ENCODE peak calls at places on chromosomes 2 and 18, in nine cellular contexts. W is heart left ventricle, U is activated T-cell treated with anti-CD3 and anti-CD28 coated beads for 1 hour, C is ELR, N is NCI-H1092 treated with DMSO at 0.1 percent for 48 hours, Z is ureter, P is mesenchymal stem cell, M is 8988T, B is A549. A is an unnamed sample.

GRCh38 chr2:85151026-85151425 is 17.8 kb downstream of the TCF7L1 start:
- DNase-seq in W (no peak), U (no peak), C (no peak), N (no peak), Z (no peak), P (no peak), M (no peak), B (no peak), A (no peak)

GRCh38 chr2:182240862-182241371 is 185.9 kb downstream of the PDE1A start:
- DNase-seq in W (no peak), U (no peak), C (peak; percentile 61), N (peak; percentile 49), Z (no peak), P (peak; percentile 42), M (no peak), B (peak; percentile 5), A (peak; percentile 2)

GRCh38 chr2:74525717-74526648 is at the start of gene DQX1:
- DNase-seq in W (no peak), U (no peak), C (peak; percentile 64), N (no peak), Z (no peak), P (no peak), M (peak; percentile 75), B (no peak), A (peak; percentile 86)

GRCh38 chr2:110114007-110114591 is 1.5 kb downstream of the MALL start:
- DNase-seq in W (peak; percentile 53), U (no peak), C (peak; percentile 25), N (no peak), Z (no peak), P (no peak), M (peak; percentile 56), B (peak; percentile 68), A (no peak)

GRCh38 chr18:55925772-55926171 is 337.8 kb upstream of the TCF4 start:
- DNase-seq in W (no peak), U (no peak), C (no peak), N (no peak), Z (no peak), P (no peak), M (no peak), B (no peak), A (no peak)

GRCh38 chr18:54871231-54871630 is 43.0 kb downstream of the RAB27B start:
- DNase-seq in W (no peak), U (no peak), C (no peak), N (no peak), Z (no peak), P (no peak), M (no peak), B (no peak), A (no peak)

GRCh38 chr18:75546964-75547363 is 119.5 kb upstream of the SMIM21 start:
- DNase-seq in W (no peak), U (no peak), C (no peak), N (no peak), Z (no peak), P (no peak), M (no peak), B (no peak), A (no peak)

GRCh38 chr2:135600915-135601314 is 69.6 kb downstream of the R3HDM1 start:
- DNase-seq in W (no peak), U (no peak), C (peak; percentile 20), N (no peak), Z (no peak), P (peak; percentile 11), M (no peak), B (no peak), A (no peak)

GRCh38 chr2:229132236-229132635 is 138.9 kb downstream of the PID1 start:
- DNase-seq in W (no peak), U (no peak), C (no peak), N (no peak), Z (no peak), P (no peak), M (no peak), B (no peak), A (no peak)

GRCh38 chr2:96175951-96176350 is 30.7 kb upstream of the DUSP2 start:
- DNase-seq in W (no peak), U (no peak), C (peak; percentile 46), N (no peak), Z (no peak), P (peak; percentile 66), M (no peak), B (no peak), A (no peak)

GRCh38 chr2:121000804-121001203 is 265.1 kb downstream of the GLI2 start:
- DNase-seq in W (no peak), U (no peak), C (no peak), N (no peak), Z (no peak), P (no peak), M (no peak), B (no peak), A (no peak)

GRCh38 chr2:226985227-226985946 is 149.5 kb downstream of the RHBDD1 start:
- DNase-seq in W (no peak), U (no peak), C (peak; percentile 80), N (peak; percentile 31), Z (peak; percentile 57), P (peak; percentile 84), M (no peak), B (peak; percentile 45), A (peak; percentile 20)

GRCh38 chr18:76994086-76994654 is 138.4 kb downstream of the MBP start:
- DNase-seq in W (no peak), U (no peak), C (no peak), N (no peak), Z (peak; percentile 15), P (no peak), M (no peak), B (no peak), A (no peak)

GRCh38 chr2:47161475-47161874 is 6.4 kb upstream of the STPG4 start:
- DNase-seq in W (no peak), U (no peak), C (no peak), N (no peak), Z (no peak), P (no peak), M (no peak), B (no peak), A (no peak)

A was measured in T47D.